ENCODE peak calls at places on chromosomes 4 and X, in four cellular contexts. M is nucleus accumbens, I is heart left ventricle, C is endodermal cell. K is an unnamed sample.
A peak's percentile ranks its signal among the peaks of the same experiment; 100 is the strongest.

GRCh38 chrX:85243155-85243554 is 424 bp downstream of the SATL1 start:
- DNase-seq in M (no peak), I (no peak), C (no peak), K (no peak)

GRCh38 chrX:49167740-49168108 is 4.0 kb upstream of the PLP2 start:
- DNase-seq in M (no peak), I (no peak), C (no peak), K (no peak)

GRCh38 chr4:185512516-185512915 is 22.8 kb downstream of the PDLIM3 start:
- DNase-seq in M (no peak), I (no peak), C (no peak), K (no peak)

GRCh38 chrX:20527458-20528099 is 260.9 kb upstream of the RPS6KA3 start:
- DNase-seq in M (no peak), I (no peak), C (no peak), K (peak; percentile 36)

GRCh38 chr4:130077275-130077674 is 981.3 kb downstream of the C4orf33 start:
- DNase-seq in M (no peak), I (no peak), C (no peak), K (no peak)

GRCh38 chrX:31209005-31209612 is 137.3 kb upstream of the FTHL17 start:
- DNase-seq in M (no peak), I (no peak), C (no peak), K (no peak)

GRCh38 chrX:30751497-30751896 is 98.3 kb downstream of the GK start:
- DNase-seq in M (no peak), I (no peak), C (no peak), K (no peak)

GRCh38 chr4:10344824-10345223 is 112.4 kb downstream of the ZNF518B start:
- DNase-seq in M (no peak), I (no peak), C (no peak), K (no peak)